ENCODE peak calls at places on chromosomes 11 and 22, in seven cellular contexts. E is WERI-Rb-1, U is trophoblast cell, S is Caco-2, F is transverse colon, O is pancreas, T is gastrocnemius medialis. P is an unnamed sample.

GRCh38 chr11:112219476-112220232 is 6.6 kb upstream of the PTS start:
- DNase-seq in S (peak), E (peak), O (no peak), U (peak), T (peak), F (peak), P (peak)

GRCh38 chr22:30212363-30212995 is 34.1 kb downstream of the LIF start:
- DNase-seq in S (peak), F (peak), U (peak), T (peak), E (no peak), O (no peak), P (no peak)

GRCh38 chr11:110249066-110249465 is 47.3 kb downstream of the RDX start:
- DNase-seq in F (no peak), U (no peak), O (no peak), S (no peak), T (no peak), E (no peak), P (no peak)

GRCh38 chr11:86473991-86474833 is 99.5 kb downstream of the CCDC81 start:
- DNase-seq in U (no peak), O (no peak), S (peak), F (no peak), T (no peak), E (no peak), P (no peak)

GRCh38 chr11:45766469-45766868 is 38.5 kb upstream of the SLC35C1 start:
- DNase-seq in E (no peak), U (no peak), S (no peak), T (peak), F (no peak), O (no peak), P (no peak)

GRCh38 chr22:19175602-19176174 is 2.8 kb downstream of the SLC25A1 start:
- DNase-seq in S (no peak), F (no peak), E (no peak), T (no peak), O (no peak), U (no peak), P (no peak)

GRCh38 chr11:102064316-102064715 is 17.1 kb downstream of the CFAP300 start:
- DNase-seq in T (no peak), U (no peak), E (no peak), F (no peak), S (no peak), O (no peak), P (no peak)

GRCh38 chr22:23285734-23286133 is 105.4 kb downstream of the BCR start:
- DNase-seq in F (no peak), U (no peak), S (no peak), O (no peak), E (no peak), T (no peak), P (no peak)

GRCh38 chr11:30487200-30487898 is 98.8 kb downstream of the MPPED2 start:
- DNase-seq in U (no peak), E (no peak), T (no peak), S (no peak), F (peak), O (no peak), P (no peak)

GRCh38 chr11:81098471-81098870 is 1635.2 kb downstream of the FAM181B start:
- DNase-seq in F (no peak), O (no peak), U (no peak), E (peak), S (no peak), T (no peak), P (no peak)

GRCh38 chr22:34966980-34967379 is 99.0 kb upstream of the ISX start:
- DNase-seq in U (peak), O (no peak), T (no peak), S (no peak), F (no peak), E (no peak), P (no peak)

GRCh38 chr11:32602657-32603410 is 19.2 kb downstream of the EIF3M start:
- DNase-seq in S (no peak), U (no peak), E (no peak), T (no peak), F (no peak), O (no peak), P (no peak)

GRCh38 chr22:29470159-29470855 is 9.7 kb upstream of the NEFH start:
- DNase-seq in S (peak), O (peak), E (no peak), T (no peak), U (peak), F (peak), P (peak)

GRCh38 chr11:60864856-60865513 is 2.4 kb upstream of the ZP1 start:
- DNase-seq in T (no peak), U (no peak), F (no peak), E (no peak), O (no peak), S (no peak), P (no peak)

GRCh38 chr22:17486719-17487118 is 76.6 kb upstream of the SLC25A18 start:
- DNase-seq in O (no peak), T (no peak), U (peak), F (no peak), E (no peak), S (no peak), P (no peak)

GRCh38 chr11:6576471-6577373 is 26.7 kb downstream of the RRP8 start:
- DNase-seq in O (no peak), U (no peak), E (no peak), T (no peak), S (no peak), F (no peak), P (no peak)

GRCh38 chr11:9849384-9849783 is 185.5 kb downstream of the SWAP70 start:
- DNase-seq in T (no peak), U (no peak), E (no peak), S (no peak), O (no peak), F (no peak), P (no peak)

GRCh38 chr22:35883028-35883620 is 145.5 kb downstream of the RBFOX2 start:
- DNase-seq in T (no peak), F (no peak), S (no peak), E (no peak), U (peak), O (no peak), P (no peak)

GRCh38 chr11:12540075-12540685 is 134.0 kb upstream of the TEAD1 start:
- DNase-seq in U (no peak), O (no peak), F (no peak), S (no peak), E (no peak), T (no peak), P (no peak)

GRCh38 chr11:78551066-78551465 is 23.6 kb downstream of the NARS2 start:
- DNase-seq in O (no peak), F (no peak), T (no peak), E (no peak), U (peak), S (no peak), P (no peak)

GRCh38 chr22:42560781-42561180 is 7.0 kb downstream of the SERHL2 start:
- DNase-seq in E (peak), T (no peak), S (no peak), O (no peak), F (no peak), U (no peak), P (no peak)

GRCh38 chr11:11578542-11578941 is 43.3 kb downstream of the GALNT18 start:
- DNase-seq in S (no peak), O (no peak), F (no peak), T (no peak), E (no peak), U (no peak), P (no peak)

GRCh38 chr11:65047581-65048422 is 6.8 kb downstream of the SAC3D1 start:
- DNase-seq in O (no peak), F (no peak), E (no peak), T (no peak), S (no peak), U (no peak), P (no peak)

GRCh38 chr11:73321342-73322110 is 13.4 kb downstream of the ARHGEF17 start:
- DNase-seq in T (no peak), F (no peak), U (no peak), E (no peak), S (no peak), O (no peak), P (no peak)

GRCh38 chr22:45235101-45235777 is 5.5 kb downstream of the KIAA0930 start:
- DNase-seq in E (no peak), S (no peak), F (peak), T (no peak), U (no peak), O (no peak), P (no peak)

GRCh38 chr11:1152316-1153104 is 5.2 kb upstream of the MUC5AC start:
- DNase-seq in S (peak), O (peak), F (no peak), T (no peak), U (peak), E (no peak), P (no peak)

GRCh38 chr11:7597620-7598019 is 75.7 kb downstream of the CYB5R2 start:
- DNase-seq in E (no peak), S (peak), T (no peak), F (peak), O (peak), U (peak), P (no peak)

GRCh38 chr11:65112226-65112550 is 516 bp downstream of the TM7SF2 start:
- DNase-seq in E (no peak), S (peak), F (no peak), O (no peak), T (no peak), U (no peak), P (no peak)

GRCh38 chr11:47443028-47443700 is 5.8 kb downstream of the RAPSN start:
- DNase-seq in T (no peak), E (no peak), O (no peak), U (no peak), F (no peak), S (no peak), P (no peak)

GRCh38 chr11:37450613-37451012 is 852.6 kb upstream of the RAG2 start:
- DNase-seq in F (no peak), E (no peak), U (no peak), T (no peak), O (no peak), S (no peak), P (no peak)

GRCh38 chr11:134664447-134664846 is 252.4 kb upstream of the B3GAT1 start:
- DNase-seq in S (no peak), E (no peak), O (no peak), U (no peak), T (no peak), F (no peak), P (no peak)

GRCh38 chr22:45480717-45481116 is 22.0 kb upstream of the FBLN1 start:
- DNase-seq in F (no peak), T (no peak), U (no peak), E (no peak), S (no peak), O (no peak), P (no peak)

GRCh38 chr22:37207981-37208380 is 4.3 kb downstream of the SSTR3 start:
- DNase-seq in T (no peak), F (no peak), U (no peak), S (no peak), E (no peak), O (no peak), P (peak)

GRCh38 chr11:115425243-115425642 is 79.0 kb downstream of the CADM1 start:
- DNase-seq in F (no peak), T (no peak), S (no peak), E (no peak), U (no peak), O (no peak), P (no peak)

GRCh38 chr11:115422013-115422697 is 82.1 kb downstream of the CADM1 start:
- DNase-seq in T (no peak), S (no peak), U (no peak), E (no peak), F (no peak), O (no peak), P (no peak)

GRCh38 chr11:115425816-115426215 is 78.4 kb downstream of the CADM1 start:
- DNase-seq in F (no peak), U (no peak), E (no peak), T (no peak), O (no peak), S (no peak), P (no peak)

GRCh38 chr11:115421338-115422012 is 82.7 kb downstream of the CADM1 start:
- DNase-seq in E (no peak), T (no peak), F (no peak), O (no peak), S (no peak), U (no peak), P (no peak)

DNA sequence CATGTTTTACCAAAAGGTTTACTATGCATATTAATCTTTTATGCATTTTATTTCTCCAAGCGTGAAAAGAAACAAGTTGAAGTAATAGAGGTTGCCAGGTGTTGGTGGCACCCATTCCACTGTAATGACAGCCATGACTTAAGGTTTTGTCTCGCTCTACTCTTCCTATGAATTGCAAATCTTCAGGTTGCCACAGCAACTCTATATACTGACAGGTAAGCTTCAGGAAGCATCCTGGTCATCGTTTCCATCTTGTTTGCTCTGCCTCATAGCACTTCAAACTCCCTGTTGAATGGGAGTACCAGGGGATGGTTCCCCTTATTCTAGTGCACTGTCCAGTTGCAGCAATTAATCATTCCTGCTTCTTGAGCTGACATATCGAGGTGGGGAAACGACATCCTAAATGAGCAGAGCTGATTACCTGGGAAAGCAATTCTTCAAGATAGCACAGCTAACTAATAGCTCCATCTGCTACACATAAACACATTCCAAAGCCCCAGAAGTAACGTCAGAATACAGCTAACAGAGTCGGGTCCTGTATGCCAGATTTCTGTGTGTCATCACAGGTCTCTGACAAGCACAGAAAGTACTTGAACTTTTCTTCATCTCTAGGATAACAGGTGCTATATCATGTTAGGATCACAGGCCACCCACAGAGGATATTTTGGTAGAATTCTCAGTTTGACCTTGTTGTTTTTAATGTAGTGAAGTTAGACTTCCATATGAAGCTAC is 80.3 kb downstream of the CADM1 start:
- DNase-seq in T (no peak), F (no peak), O (no peak), U (no peak), E (no peak), S (no peak), P (no peak)
- H3K4me3 ChIP-seq in T (no peak), F (no peak), O (no peak), U (no peak), E (no peak), S (no peak), P (no peak)

DNA sequence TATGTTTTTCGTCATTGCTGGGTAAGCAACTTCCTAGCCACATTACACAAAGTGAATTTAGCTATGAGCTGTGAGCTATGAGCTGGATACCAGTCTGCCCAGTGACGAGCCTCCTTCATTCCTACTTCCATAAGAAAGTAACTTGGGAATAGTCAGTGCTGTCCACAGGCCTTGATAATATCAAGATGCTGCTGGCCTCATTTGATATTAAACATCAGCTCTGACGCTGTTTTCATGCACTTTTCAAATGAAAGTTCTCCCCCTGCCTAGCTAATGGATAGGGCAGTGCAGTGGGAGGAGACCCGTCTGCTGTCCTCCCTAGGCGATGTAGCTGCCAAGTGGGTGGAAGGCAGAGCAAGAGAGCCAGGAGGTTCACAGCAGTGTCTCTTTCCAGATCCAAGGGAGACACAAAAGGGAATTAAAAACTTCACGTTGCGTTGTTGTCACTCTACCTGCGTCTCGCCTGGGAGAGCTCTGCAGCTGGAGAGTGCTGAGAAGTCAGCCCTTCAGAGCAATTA is 861.3 kb downstream of the NTM start:
- DNase-seq in O (no peak), E (no peak), F (no peak), U (no peak), T (no peak), S (no peak), P (no peak)
- H3K4me3 ChIP-seq in O (no peak), E (no peak), F (no peak), U (no peak), T (no peak), S (no peak), P (no peak)

GRCh38 chr11:96309643-96310017 is 33.4 kb downstream of the MAML2 start:
- DNase-seq in O (no peak), S (no peak), F (no peak), E (no peak), T (no peak), U (no peak), P (no peak)

GRCh38 chr11:96307748-96308133 is 35.3 kb downstream of the MAML2 start:
- DNase-seq in O (no peak), U (no peak), E (no peak), F (no peak), T (no peak), S (no peak), P (no peak)

GRCh38 chr11:96306600-96306932 is 36.4 kb downstream of the MAML2 start:
- DNase-seq in S (no peak), F (no peak), E (no peak), U (no peak), T (no peak), O (no peak), P (no peak)

GRCh38 chr11:96309001-96309642 is 33.9 kb downstream of the MAML2 start:
- DNase-seq in O (no peak), S (no peak), F (no peak), U (no peak), E (no peak), T (no peak), P (no peak)

GRCh38 chr11:96306933-96307747 is 35.9 kb downstream of the MAML2 start:
- DNase-seq in U (peak), E (no peak), O (peak), F (peak), S (no peak), T (peak), P (no peak)
- H3K4me3 ChIP-seq in U (no peak), E (no peak), O (peak), F (peak), S (no peak), T (peak), P (no peak)

GRCh38 chr11:71446942-71447688 is 1.1 kb downstream of the DHCR7 start:
- DNase-seq in O (peak), S (peak), F (peak), E (no peak), U (no peak), T (no peak), P (no peak)
- H3K4me3 ChIP-seq in O (peak), S (peak), F (peak), E (peak), U (peak), T (no peak), P (peak)